ENCODE peak calls at places on chromosomes 13 and 19, in six cellular contexts. One of them, this sample, is unnamed.

GRCh38 chr13:47816835-47817234 is 184.2 kb downstream of the SUCLA2 start:
- DNase-seq in dorsolateral prefrontal cortex: no peak
- DNase-seq in fibroblast of pulmonary artery: no peak
- DNase-seq in fibroblast of lung: no peak
- DNase-seq in fibroblast of mammary gland: no peak
- DNase-seq in left ventricle myocardium inferior: no peak
- DNase-seq in this sample: no peak

GRCh38 chr19:13195678-13196077 is 45.5 kb downstream of the IER2 start:
- DNase-seq in left ventricle myocardium inferior: no peak
- DNase-seq in fibroblast of mammary gland: no peak
- DNase-seq in fibroblast of pulmonary artery: no peak
- DNase-seq in dorsolateral prefrontal cortex: no peak
- DNase-seq in fibroblast of lung: no peak
- DNase-seq in this sample: peak; percentile 39

GRCh38 chr13:35994131-35994966 is 136.8 kb downstream of the DCLK1 start:
- DNase-seq in dorsolateral prefrontal cortex: no peak
- DNase-seq in fibroblast of mammary gland: peak; percentile 96
- DNase-seq in left ventricle myocardium inferior: peak; percentile 45
- DNase-seq in fibroblast of lung: peak; percentile 97
- DNase-seq in fibroblast of pulmonary artery: peak; percentile 96
- DNase-seq in this sample: peak; percentile 66

GRCh38 chr19:48627211-48627864 is 8.0 kb downstream of the SPHK2 start:
- DNase-seq in fibroblast of mammary gland: no peak
- DNase-seq in fibroblast of pulmonary artery: no peak
- DNase-seq in dorsolateral prefrontal cortex: no peak
- DNase-seq in fibroblast of lung: no peak
- DNase-seq in left ventricle myocardium inferior: no peak
- DNase-seq in this sample: peak; percentile 37

GRCh38 chr13:48975101-48975925 is at the start of gene FNDC3A:
- DNase-seq in fibroblast of lung: peak; percentile 71
- DNase-seq in dorsolateral prefrontal cortex: peak; percentile 52
- DNase-seq in fibroblast of pulmonary artery: peak; percentile 74
- DNase-seq in left ventricle myocardium inferior: peak; percentile 83
- DNase-seq in fibroblast of mammary gland: peak; percentile 57
- DNase-seq in this sample: peak; percentile 63

GRCh38 chr19:49421039-49421877 is 2.0 kb downstream of the PTH2 start:
- DNase-seq in fibroblast of mammary gland: peak; percentile 30
- DNase-seq in fibroblast of pulmonary artery: peak; percentile 72
- DNase-seq in dorsolateral prefrontal cortex: no peak
- DNase-seq in left ventricle myocardium inferior: peak; percentile 71
- DNase-seq in fibroblast of lung: peak; percentile 44
- DNase-seq in this sample: peak; percentile 58

GRCh38 chr13:59408738-59409137 is 755.0 kb downstream of the DIAPH3 start:
- DNase-seq in fibroblast of mammary gland: no peak
- DNase-seq in fibroblast of pulmonary artery: no peak
- DNase-seq in fibroblast of lung: no peak
- DNase-seq in dorsolateral prefrontal cortex: no peak
- DNase-seq in left ventricle myocardium inferior: no peak
- DNase-seq in this sample: no peak

GRCh38 chr19:33396701-33397535 is 23.4 kb downstream of the CEBPG start:
- DNase-seq in dorsolateral prefrontal cortex: peak; percentile 30
- DNase-seq in left ventricle myocardium inferior: peak; percentile 24
- DNase-seq in fibroblast of lung: no peak
- DNase-seq in fibroblast of pulmonary artery: peak; percentile 30
- DNase-seq in fibroblast of mammary gland: no peak
- DNase-seq in this sample: no peak

GRCh38 chr13:37695200-37695599 is 96.6 kb upstream of the POSTN start:
- DNase-seq in dorsolateral prefrontal cortex: no peak
- DNase-seq in left ventricle myocardium inferior: no peak
- DNase-seq in fibroblast of pulmonary artery: no peak
- DNase-seq in fibroblast of lung: no peak
- DNase-seq in fibroblast of mammary gland: no peak
- DNase-seq in this sample: no peak

GRCh38 chr19:45468159-45468651 is 409 bp downstream of the FOSB start:
- DNase-seq in fibroblast of lung: no peak
- DNase-seq in fibroblast of mammary gland: no peak
- DNase-seq in fibroblast of pulmonary artery: no peak
- DNase-seq in dorsolateral prefrontal cortex: no peak
- DNase-seq in left ventricle myocardium inferior: no peak
- DNase-seq in this sample: peak; percentile 42

GRCh38 chr13:102721800-102722231 is 27.0 kb upstream of the METTL21C start:
- DNase-seq in fibroblast of mammary gland: peak; percentile 95
- DNase-seq in dorsolateral prefrontal cortex: peak; percentile 73
- DNase-seq in fibroblast of pulmonary artery: peak; percentile 64
- DNase-seq in fibroblast of lung: peak; percentile 8
- DNase-seq in left ventricle myocardium inferior: no peak
- DNase-seq in this sample: peak; percentile 19

GRCh38 chr13:94182185-94182761 is 297.2 kb downstream of the DCT start:
- DNase-seq in fibroblast of lung: no peak
- DNase-seq in fibroblast of pulmonary artery: no peak
- DNase-seq in dorsolateral prefrontal cortex: no peak
- DNase-seq in left ventricle myocardium inferior: no peak
- DNase-seq in fibroblast of mammary gland: no peak
- DNase-seq in this sample: no peak

GRCh38 chr13:92994056-92994455 is 232.6 kb upstream of the GPC6 start:
- DNase-seq in fibroblast of pulmonary artery: peak; percentile 27
- DNase-seq in fibroblast of mammary gland: peak; percentile 50
- DNase-seq in fibroblast of lung: peak; percentile 83
- DNase-seq in dorsolateral prefrontal cortex: no peak
- DNase-seq in left ventricle myocardium inferior: no peak
- DNase-seq in this sample: peak; percentile 69

GRCh38 chr13:110272651-110273050 is 34.3 kb downstream of the COL4A1 start:
- DNase-seq in fibroblast of lung: no peak
- DNase-seq in fibroblast of mammary gland: no peak
- DNase-seq in dorsolateral prefrontal cortex: no peak
- DNase-seq in left ventricle myocardium inferior: no peak
- DNase-seq in fibroblast of pulmonary artery: no peak
- DNase-seq in this sample: no peak

DNA sequence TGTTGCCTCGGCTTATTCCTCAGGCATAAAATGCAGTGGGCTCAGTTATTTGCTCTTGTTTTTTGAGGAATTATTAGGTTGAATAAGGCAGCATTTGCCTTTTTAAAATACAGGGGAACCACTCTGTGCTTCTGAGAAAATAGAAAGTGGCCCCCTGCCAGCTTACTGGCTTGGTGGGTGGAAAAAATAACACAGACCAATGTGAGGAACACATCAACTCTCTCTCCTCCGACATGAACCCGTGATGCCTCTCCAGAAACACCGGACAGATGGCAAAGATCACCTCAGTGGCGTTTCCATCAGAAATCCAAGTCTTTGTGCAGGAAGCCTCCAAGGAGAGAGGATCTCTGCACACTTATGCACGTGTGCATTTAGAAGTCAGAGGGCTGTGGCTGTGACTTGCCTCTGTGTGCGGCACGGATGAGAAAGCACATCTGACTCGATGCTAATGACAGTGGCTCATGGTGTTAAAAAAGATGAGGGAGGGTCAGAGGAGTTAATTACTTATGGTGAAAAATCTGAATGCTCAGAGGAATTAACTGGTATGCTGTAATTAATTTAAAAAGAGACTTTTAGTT is 112.3 kb upstream of the KLF12 start:
- DNase-seq in fibroblast of pulmonary artery: peak; percentile 43
- DNase-seq in fibroblast of mammary gland: peak; percentile 61
- DNase-seq in left ventricle myocardium inferior: peak; percentile 18
- DNase-seq in fibroblast of lung: peak; percentile 70
- DNase-seq in dorsolateral prefrontal cortex: no peak
- DNase-seq in this sample: no peak
- H3K4me3 ChIP-seq in fibroblast of pulmonary artery: no peak overlapping the region
- H3K4me3 ChIP-seq in fibroblast of mammary gland: no peak overlapping the region
- H3K4me3 ChIP-seq in left ventricle myocardium inferior: peak overlapping the region; percentile 39
- H3K4me3 ChIP-seq in fibroblast of lung: no peak overlapping the region
- H3K4me3 ChIP-seq in dorsolateral prefrontal cortex: no peak overlapping the region
- H3K4me3 ChIP-seq in this sample: no peak overlapping the region

GRCh38 chr19:29858000-29858596 is 46.3 kb downstream of the CCNE1 start:
- DNase-seq in left ventricle myocardium inferior: no peak
- DNase-seq in fibroblast of mammary gland: no peak
- DNase-seq in fibroblast of lung: no peak
- DNase-seq in fibroblast of pulmonary artery: no peak
- DNase-seq in dorsolateral prefrontal cortex: no peak
- DNase-seq in this sample: peak; percentile 39

GRCh38 chr19:29855771-29856510 is 44.1 kb downstream of the CCNE1 start:
- DNase-seq in dorsolateral prefrontal cortex: no peak
- DNase-seq in left ventricle myocardium inferior: no peak
- DNase-seq in fibroblast of pulmonary artery: no peak
- DNase-seq in fibroblast of lung: no peak
- DNase-seq in fibroblast of mammary gland: no peak
- DNase-seq in this sample: no peak

GRCh38 chr19:29858621-29859020 is 46.8 kb downstream of the CCNE1 start:
- DNase-seq in fibroblast of mammary gland: no peak
- DNase-seq in left ventricle myocardium inferior: no peak
- DNase-seq in dorsolateral prefrontal cortex: no peak
- DNase-seq in fibroblast of pulmonary artery: no peak
- DNase-seq in fibroblast of lung: no peak
- DNase-seq in this sample: no peak

GRCh38 chr19:29861575-29861974 is 49.8 kb downstream of the CCNE1 start:
- DNase-seq in fibroblast of lung: no peak
- DNase-seq in fibroblast of pulmonary artery: no peak
- DNase-seq in fibroblast of mammary gland: no peak
- DNase-seq in dorsolateral prefrontal cortex: no peak
- DNase-seq in left ventricle myocardium inferior: no peak
- DNase-seq in this sample: no peak

GRCh38 chr19:29860492-29860891 is 48.7 kb downstream of the CCNE1 start:
- DNase-seq in dorsolateral prefrontal cortex: no peak
- DNase-seq in left ventricle myocardium inferior: no peak
- DNase-seq in fibroblast of lung: no peak
- DNase-seq in fibroblast of mammary gland: no peak
- DNase-seq in fibroblast of pulmonary artery: no peak
- DNase-seq in this sample: no peak
- TF ChIP-seq CTCF in dorsolateral prefrontal cortex: no peak
- TF ChIP-seq CTCF in left ventricle myocardium inferior: no peak
- TF ChIP-seq CTCF in fibroblast of lung: no peak
- TF ChIP-seq CTCF in fibroblast of mammary gland: no peak
- TF ChIP-seq CTCF in fibroblast of pulmonary artery: no peak
- TF ChIP-seq CTCF in this sample: no peak

GRCh38 chr19:29724102-29724641 is 9.1 kb upstream of the C19orf12 start:
- DNase-seq in fibroblast of mammary gland: no peak
- DNase-seq in fibroblast of lung: peak; percentile 32
- DNase-seq in left ventricle myocardium inferior: no peak
- DNase-seq in dorsolateral prefrontal cortex: peak; percentile 54
- DNase-seq in fibroblast of pulmonary artery: peak; percentile 15
- DNase-seq in this sample: peak; percentile 5
- H3K4me3 ChIP-seq in fibroblast of mammary gland: no peak overlapping the region
- H3K4me3 ChIP-seq in fibroblast of lung: no peak overlapping the region
- H3K4me3 ChIP-seq in left ventricle myocardium inferior: peak overlapping the region; percentile 57
- H3K4me3 ChIP-seq in dorsolateral prefrontal cortex: peak overlapping the region; percentile 52
- H3K4me3 ChIP-seq in fibroblast of pulmonary artery: peak overlapping the region; percentile 25
- H3K4me3 ChIP-seq in this sample: peak overlapping the region; percentile 11

DNA sequence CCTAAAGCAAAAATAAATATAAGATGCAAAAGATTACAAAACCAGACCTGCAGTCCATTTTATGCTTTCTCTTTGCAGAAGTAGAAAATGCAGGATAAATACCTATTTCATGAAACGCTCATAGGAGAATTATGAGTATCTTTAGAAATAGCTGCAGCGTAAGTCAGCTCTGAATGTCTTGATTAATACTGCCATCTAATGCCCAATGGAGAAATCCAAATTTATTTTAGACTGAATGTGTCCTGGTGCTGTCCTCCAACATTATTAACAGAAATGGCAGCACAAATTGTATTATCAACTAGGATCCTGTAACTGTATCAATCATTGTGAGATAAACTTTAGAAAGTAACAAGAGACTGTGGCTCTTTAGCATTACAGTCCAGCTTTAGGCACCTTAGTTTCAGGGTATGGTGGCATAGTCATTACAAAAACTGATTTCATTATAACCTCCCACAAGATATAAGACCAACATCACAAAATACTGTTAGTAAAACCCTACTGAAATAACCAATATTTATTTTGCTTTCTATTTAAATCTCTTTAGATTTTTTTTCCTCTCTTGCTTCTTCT is 162.1 kb upstream of the MIR17HG start:
- DNase-seq in fibroblast of lung: peak; percentile 23
- DNase-seq in dorsolateral prefrontal cortex: no peak
- DNase-seq in fibroblast of pulmonary artery: peak; percentile 46
- DNase-seq in left ventricle myocardium inferior: no peak
- DNase-seq in fibroblast of mammary gland: peak; percentile 10
- DNase-seq in this sample: peak; percentile 41
- TF ChIP-seq CTCF in fibroblast of lung: no peak
- TF ChIP-seq CTCF in dorsolateral prefrontal cortex: peak; percentile 70
- TF ChIP-seq CTCF in fibroblast of pulmonary artery: peak; percentile 21
- TF ChIP-seq CTCF in left ventricle myocardium inferior: peak; percentile 54
- TF ChIP-seq CTCF in fibroblast of mammary gland: peak; percentile 3
- TF ChIP-seq CTCF in this sample: peak; percentile 42

GRCh38 chr19:4366666-4367335 is 23.4 kb downstream of the MPND start:
- DNase-seq in dorsolateral prefrontal cortex: no peak
- DNase-seq in fibroblast of lung: no peak
- DNase-seq in left ventricle myocardium inferior: no peak
- DNase-seq in fibroblast of pulmonary artery: no peak
- DNase-seq in fibroblast of mammary gland: no peak
- DNase-seq in this sample: no peak

GRCh38 chr19:4367336-4367723 is 24.0 kb downstream of the MPND start:
- DNase-seq in fibroblast of mammary gland: no peak
- DNase-seq in fibroblast of lung: no peak
- DNase-seq in dorsolateral prefrontal cortex: no peak
- DNase-seq in left ventricle myocardium inferior: no peak
- DNase-seq in fibroblast of pulmonary artery: no peak
- DNase-seq in this sample: no peak

GRCh38 chr19:4367781-4368127 is 24.4 kb downstream of the MPND start:
- DNase-seq in fibroblast of pulmonary artery: no peak
- DNase-seq in dorsolateral prefrontal cortex: no peak
- DNase-seq in left ventricle myocardium inferior: no peak
- DNase-seq in fibroblast of mammary gland: no peak
- DNase-seq in fibroblast of lung: no peak
- DNase-seq in this sample: no peak

GRCh38 chr19:4369109-4369887 is 25.9 kb downstream of the MPND start:
- DNase-seq in fibroblast of pulmonary artery: no peak
- DNase-seq in fibroblast of lung: peak; percentile 56
- DNase-seq in fibroblast of mammary gland: peak; percentile 47
- DNase-seq in left ventricle myocardium inferior: peak; percentile 46
- DNase-seq in dorsolateral prefrontal cortex: no peak
- DNase-seq in this sample: peak; percentile 83

GRCh38 chr19:4368128-4368820 is 24.9 kb downstream of the MPND start:
- DNase-seq in fibroblast of pulmonary artery: peak; percentile 35
- DNase-seq in dorsolateral prefrontal cortex: no peak
- DNase-seq in fibroblast of mammary gland: peak; percentile 27
- DNase-seq in left ventricle myocardium inferior: no peak
- DNase-seq in fibroblast of lung: peak; percentile 36
- DNase-seq in this sample: no peak
- H3K4me3 ChIP-seq in fibroblast of pulmonary artery: no peak overlapping the region
- H3K4me3 ChIP-seq in dorsolateral prefrontal cortex: no peak overlapping the region
- H3K4me3 ChIP-seq in fibroblast of mammary gland: no peak overlapping the region
- H3K4me3 ChIP-seq in left ventricle myocardium inferior: peak overlapping the region; percentile 1
- H3K4me3 ChIP-seq in fibroblast of lung: no peak overlapping the region
- H3K4me3 ChIP-seq in this sample: no peak overlapping the region

This sample was measured in epithelial cell of esophagus.